ENCODE peak calls at places on chromosomes 13 and 19, in six cellular contexts. One of them, this sample, is unnamed.

GRCh38 chr13:111476197-111476596 is 155.8 kb downstream of the TEX29 start:
- DNase-seq in memory B cell: no peak
- DNase-seq in GM03348: no peak
- DNase-seq in B cell: no peak
- DNase-seq in NCI-H2081: no peak
- DNase-seq in neural progenitor cell: no peak
- DNase-seq in this sample: no peak

GRCh38 chr13:19053561-19053960 is 128.1 kb downstream of the TUBA3C start:
- DNase-seq in memory B cell: no peak
- DNase-seq in B cell: no peak
- DNase-seq in neural progenitor cell: no peak
- DNase-seq in NCI-H2081: no peak
- DNase-seq in GM03348: no peak
- DNase-seq in this sample: no peak

GRCh38 chr19:53467138-53467502 is 413 bp upstream of the ZNF813 start:
- DNase-seq in NCI-H2081: no peak
- DNase-seq in memory B cell: no peak
- DNase-seq in GM03348: peak; percentile 23
- DNase-seq in B cell: no peak
- DNase-seq in neural progenitor cell: no peak
- DNase-seq in this sample: no peak

GRCh38 chr19:29731331-29731850 is 16.3 kb upstream of the C19orf12 start:
- DNase-seq in GM03348: no peak
- DNase-seq in B cell: no peak
- DNase-seq in memory B cell: no peak
- DNase-seq in NCI-H2081: no peak
- DNase-seq in neural progenitor cell: no peak
- DNase-seq in this sample: no peak

GRCh38 chr13:44413095-44413494 is 39.5 kb downstream of the SERP2 start:
- DNase-seq in NCI-H2081: no peak
- DNase-seq in GM03348: no peak
- DNase-seq in neural progenitor cell: no peak
- DNase-seq in B cell: no peak
- DNase-seq in memory B cell: no peak
- DNase-seq in this sample: no peak

GRCh38 chr19:18385675-18386542 is at the start of gene GDF15:
- DNase-seq in GM03348: peak; percentile 92
- DNase-seq in NCI-H2081: no peak
- DNase-seq in B cell: no peak
- DNase-seq in memory B cell: peak; percentile 28
- DNase-seq in neural progenitor cell: peak; percentile 73
- DNase-seq in this sample: no peak

GRCh38 chr13:93721483-93721882 is 494.9 kb downstream of the GPC6 start:
- DNase-seq in B cell: no peak
- DNase-seq in GM03348: no peak
- DNase-seq in neural progenitor cell: no peak
- DNase-seq in NCI-H2081: no peak
- DNase-seq in memory B cell: no peak
- DNase-seq in this sample: no peak

GRCh38 chr13:94128430-94128829 is 351.1 kb downstream of the DCT start:
- DNase-seq in neural progenitor cell: no peak
- DNase-seq in NCI-H2081: no peak
- DNase-seq in B cell: no peak
- DNase-seq in memory B cell: no peak
- DNase-seq in GM03348: no peak
- DNase-seq in this sample: no peak

GRCh38 chr19:12932392-12933286 is 872 bp downstream of the FARSA start:
- DNase-seq in memory B cell: no peak
- DNase-seq in neural progenitor cell: no peak
- DNase-seq in GM03348: no peak
- DNase-seq in B cell: no peak
- DNase-seq in NCI-H2081: no peak
- DNase-seq in this sample: no peak

GRCh38 chr13:36818483-36819063 is 449 bp upstream of the RFXAP start:
- DNase-seq in memory B cell: no peak
- DNase-seq in NCI-H2081: no peak
- DNase-seq in GM03348: peak; percentile 6
- DNase-seq in B cell: no peak
- DNase-seq in neural progenitor cell: no peak
- DNase-seq in this sample: no peak

GRCh38 chr13:99665716-99666115 is 164.4 kb downstream of the TM9SF2 start:
- DNase-seq in NCI-H2081: no peak
- DNase-seq in neural progenitor cell: no peak
- DNase-seq in GM03348: no peak
- DNase-seq in memory B cell: no peak
- DNase-seq in B cell: no peak
- DNase-seq in this sample: no peak

GRCh38 chr19:50649433-50650391 is at the start of gene C19orf81:
- DNase-seq in neural progenitor cell: peak; percentile 77
- DNase-seq in NCI-H2081: no peak
- DNase-seq in memory B cell: no peak
- DNase-seq in B cell: no peak
- DNase-seq in GM03348: no peak
- DNase-seq in this sample: no peak

GRCh38 chr19:49677901-49678674 is 1.0 kb downstream of the PRMT1 start:
- DNase-seq in neural progenitor cell: peak; percentile 95
- DNase-seq in B cell: peak; percentile 84
- DNase-seq in NCI-H2081: peak; percentile 53
- DNase-seq in memory B cell: peak; percentile 80
- DNase-seq in GM03348: peak; percentile 69
- DNase-seq in this sample: peak; percentile 76

GRCh38 chr13:95349267-95349666 is 48.0 kb upstream of the ABCC4 start:
- DNase-seq in GM03348: no peak
- DNase-seq in B cell: no peak
- DNase-seq in NCI-H2081: no peak
- DNase-seq in memory B cell: no peak
- DNase-seq in neural progenitor cell: no peak
- DNase-seq in this sample: no peak

GRCh38 chr19:29364224-29364726 is 151.3 kb upstream of the UQCRFS1 start:
- DNase-seq in GM03348: no peak
- DNase-seq in NCI-H2081: no peak
- DNase-seq in memory B cell: no peak
- DNase-seq in neural progenitor cell: peak; percentile 8
- DNase-seq in B cell: no peak
- DNase-seq in this sample: no peak

GRCh38 chr19:2291185-2291751 is 9.3 kb upstream of the PEAK3 start:
- DNase-seq in neural progenitor cell: peak; percentile 92
- DNase-seq in memory B cell: no peak
- DNase-seq in NCI-H2081: peak; percentile 52
- DNase-seq in GM03348: no peak
- DNase-seq in B cell: no peak
- DNase-seq in this sample: no peak

GRCh38 chr13:94966380-94966779 is 254.0 kb upstream of the SOX21 start:
- DNase-seq in memory B cell: no peak
- DNase-seq in neural progenitor cell: peak; percentile 52
- DNase-seq in B cell: no peak
- DNase-seq in GM03348: no peak
- DNase-seq in NCI-H2081: peak; percentile 63
- DNase-seq in this sample: no peak

GRCh38 chr19:39557791-39558622 is 18.0 kb upstream of the EID2 start:
- DNase-seq in B cell: no peak
- DNase-seq in GM03348: no peak
- DNase-seq in memory B cell: no peak
- DNase-seq in neural progenitor cell: no peak
- DNase-seq in NCI-H2081: no peak
- DNase-seq in this sample: no peak

GRCh38 chr19:15769586-15769985 is 17.9 kb upstream of the OR10H5 start:
- DNase-seq in B cell: no peak
- DNase-seq in memory B cell: no peak
- DNase-seq in GM03348: no peak
- DNase-seq in neural progenitor cell: no peak
- DNase-seq in NCI-H2081: no peak
- DNase-seq in this sample: no peak

GRCh38 chr19:10566658-10567410 is 1.0 kb upstream of the KRI1 start:
- DNase-seq in neural progenitor cell: no peak
- DNase-seq in GM03348: no peak
- DNase-seq in NCI-H2081: no peak
- DNase-seq in memory B cell: peak; percentile 57
- DNase-seq in B cell: peak; percentile 77
- DNase-seq in this sample: peak; percentile 71

GRCh38 chr13:80340643-80341097 is 256 bp downstream of the SPRY2 start:
- DNase-seq in memory B cell: no peak
- DNase-seq in GM03348: no peak
- DNase-seq in B cell: peak; percentile 43
- DNase-seq in neural progenitor cell: no peak
- DNase-seq in NCI-H2081: peak; percentile 32
- DNase-seq in this sample: no peak

GRCh38 chr19:40799558-40800338 is 757 bp downstream of the EGLN2 start:
- DNase-seq in neural progenitor cell: peak; percentile 73
- DNase-seq in memory B cell: no peak
- DNase-seq in NCI-H2081: no peak
- DNase-seq in GM03348: peak; percentile 70
- DNase-seq in B cell: no peak
- DNase-seq in this sample: no peak

GRCh38 chr13:70995338-70995737 is 871.7 kb downstream of the DACH1 start:
- DNase-seq in neural progenitor cell: no peak
- DNase-seq in NCI-H2081: no peak
- DNase-seq in GM03348: no peak
- DNase-seq in memory B cell: no peak
- DNase-seq in B cell: no peak
- DNase-seq in this sample: no peak

GRCh38 chr19:41218615-41219507 is at the start of gene AXL:
- DNase-seq in GM03348: peak; percentile 92
- DNase-seq in memory B cell: no peak
- DNase-seq in NCI-H2081: no peak
- DNase-seq in neural progenitor cell: peak; percentile 94
- DNase-seq in B cell: no peak
- DNase-seq in this sample: no peak

GRCh38 chr19:48571378-48572162 is 19.6 kb downstream of the SULT2B1 start:
- DNase-seq in B cell: no peak
- DNase-seq in GM03348: no peak
- DNase-seq in memory B cell: no peak
- DNase-seq in NCI-H2081: no peak
- DNase-seq in neural progenitor cell: no peak
- DNase-seq in this sample: no peak

GRCh38 chr19:1871140-1871597 is 7.8 kb upstream of the KLF16 start:
- DNase-seq in NCI-H2081: no peak
- DNase-seq in B cell: no peak
- DNase-seq in neural progenitor cell: no peak
- DNase-seq in memory B cell: no peak
- DNase-seq in GM03348: no peak
- DNase-seq in this sample: no peak

GRCh38 chr19:3135961-3136683 is at the start of gene GNA15:
- DNase-seq in memory B cell: peak; percentile 18
- DNase-seq in GM03348: no peak
- DNase-seq in neural progenitor cell: no peak
- DNase-seq in B cell: no peak
- DNase-seq in NCI-H2081: no peak
- DNase-seq in this sample: peak; percentile 40

GRCh38 chr13:27559714-27560113 is 60.6 kb downstream of the LNX2 start:
- DNase-seq in B cell: no peak
- DNase-seq in GM03348: no peak
- DNase-seq in neural progenitor cell: no peak
- DNase-seq in memory B cell: no peak
- DNase-seq in NCI-H2081: no peak
- DNase-seq in this sample: peak; percentile 10

GRCh38 chr19:7504684-7505083 is 11.2 kb upstream of the ZNF358 start:
- DNase-seq in GM03348: no peak
- DNase-seq in NCI-H2081: no peak
- DNase-seq in B cell: no peak
- DNase-seq in memory B cell: no peak
- DNase-seq in neural progenitor cell: no peak
- DNase-seq in this sample: no peak

GRCh38 chr19:39802958-39803357 is 24.3 kb downstream of the LEUTX start:
- DNase-seq in memory B cell: no peak
- DNase-seq in GM03348: no peak
- DNase-seq in neural progenitor cell: peak; percentile 3
- DNase-seq in NCI-H2081: no peak
- DNase-seq in B cell: no peak
- DNase-seq in this sample: no peak

GRCh38 chr19:42965204-42965603 is 28.2 kb upstream of the PSG7 start:
- DNase-seq in neural progenitor cell: no peak
- DNase-seq in NCI-H2081: no peak
- DNase-seq in B cell: no peak
- DNase-seq in GM03348: peak; percentile 56
- DNase-seq in memory B cell: no peak
- DNase-seq in this sample: no peak

GRCh38 chr19:33678796-33679195 is 57.0 kb downstream of the CHST8 start:
- DNase-seq in GM03348: no peak
- DNase-seq in neural progenitor cell: no peak
- DNase-seq in NCI-H2081: peak; percentile 18
- DNase-seq in B cell: no peak
- DNase-seq in memory B cell: no peak
- DNase-seq in this sample: no peak

GRCh38 chr19:18895038-18895827 is 725 bp downstream of the CERS1 start:
- DNase-seq in GM03348: peak; percentile 65
- DNase-seq in B cell: no peak
- DNase-seq in neural progenitor cell: peak; percentile 90
- DNase-seq in NCI-H2081: no peak
- DNase-seq in memory B cell: no peak
- DNase-seq in this sample: no peak

GRCh38 chr19:16739546-16739945 is 19.9 kb downstream of the NWD1 start:
- DNase-seq in NCI-H2081: no peak
- DNase-seq in memory B cell: no peak
- DNase-seq in GM03348: no peak
- DNase-seq in neural progenitor cell: peak; percentile 59
- DNase-seq in B cell: no peak
- DNase-seq in this sample: no peak